ENCODE peak calls at places on chromosomes 7 and 10, in five cellular contexts. L, I, T, A and D are unnamed samples.

GRCh38 chr10:102225646-102226541 is at the start of gene ELOVL3:
- DNase-seq in T (peak), A (peak), L (peak), I (peak), D (peak)

GRCh38 chr10:110863361-110863760 is 8.4 kb upstream of the PDCD4 start:
- DNase-seq in T (no peak), L (no peak), A (no peak), I (no peak), D (no peak)

GRCh38 chr7:88759216-88759955 is at the start of gene ZNF804B:
- DNase-seq in I (peak), T (no peak), L (no peak), A (no peak), D (no peak)

GRCh38 chr7:71933426-71933825 is 478.7 kb downstream of the CALN1 start:
- DNase-seq in L (no peak), T (no peak), I (no peak), A (no peak), D (no peak)

GRCh38 chr10:91340613-91341362 is 69.4 kb upstream of the HECTD2 start:
- DNase-seq in I (no peak), A (no peak), L (peak), T (peak), D (peak)

GRCh38 chr10:56469482-56469881 is 108.4 kb upstream of the ZWINT start:
- DNase-seq in A (no peak), I (no peak), T (no peak), L (no peak), D (no peak)

GRCh38 chr10:117568226-117568625 is 25.7 kb downstream of the EMX2 start:
- DNase-seq in T (no peak), A (no peak), L (no peak), I (no peak), D (no peak)

GRCh38 chr10:101394522-101395133 is 40.7 kb downstream of the BTRC start:
- DNase-seq in L (no peak), I (no peak), A (no peak), T (no peak), D (peak)

GRCh38 chr10:50788951-50789904 is 49.5 kb downstream of the ASAH2B start:
- DNase-seq in A (no peak), T (peak), L (peak), I (no peak), D (peak)

GRCh38 chr7:82481499-82482097 is 38.0 kb upstream of the CACNA2D1 start:
- DNase-seq in T (peak), A (no peak), L (peak), I (no peak), D (peak)

GRCh38 chr10:98295401-98295811 is 27.4 kb upstream of the LOXL4 start:
- DNase-seq in A (no peak), T (no peak), L (no peak), I (no peak), D (no peak)

GRCh38 chr7:152668975-152669374 is 7.0 kb downstream of the XRCC2 start:
- DNase-seq in L (no peak), I (no peak), A (no peak), T (no peak), D (no peak)

GRCh38 chr10:35058134-35058533 is 32.0 kb downstream of the CUL2 start:
- DNase-seq in T (peak), L (peak), A (no peak), I (no peak), D (peak)

GRCh38 chr7:5470721-5471311 is 47.2 kb upstream of the TNRC18 start:
- DNase-seq in A (no peak), T (peak), L (no peak), I (peak), D (no peak)

GRCh38 chr7:2927592-2927991 is 83.5 kb upstream of the GNA12 start:
- DNase-seq in A (no peak), I (peak), L (no peak), T (no peak), D (no peak)

GRCh38 chr10:14540062-14540461 is 209.3 kb upstream of the FRMD4A start:
- DNase-seq in T (no peak), L (no peak), A (no peak), I (no peak), D (no peak)

GRCh38 chr10:119917777-119918176 is 25.2 kb downstream of the SEC23IP start:
- DNase-seq in L (peak), A (no peak), T (peak), I (no peak), D (no peak)

GRCh38 chr10:5504146-5505072 is 5.0 kb upstream of the CALML5 start:
- DNase-seq in I (no peak), L (peak), T (no peak), A (no peak), D (no peak)

GRCh38 chr7:80807166-80807900 is 111.5 kb downstream of the SEMA3C start:
- DNase-seq in T (no peak), A (no peak), I (no peak), L (no peak), D (no peak)

GRCh38 chr7:129684777-129685176 is 73.3 kb downstream of the NRF1 start:
- DNase-seq in T (no peak), L (no peak), I (no peak), A (no peak), D (no peak)

GRCh38 chr7:42014625-42015412 is 222.2 kb downstream of the GLI3 start:
- DNase-seq in L (peak), A (peak), I (no peak), T (peak), D (peak)

GRCh38 chr10:77162697-77163096 is 474.9 kb downstream of the KCNMA1 start:
- DNase-seq in I (no peak), T (peak), A (no peak), L (peak), D (peak)
- H3K27ac ChIP-seq in I (no peak), T (no peak), A (no peak), L (no peak), D (no peak)

GRCh38 chr7:22275574-22276150 is 81.3 kb downstream of the RAPGEF5 start:
- DNase-seq in L (no peak), I (no peak), A (no peak), T (no peak), D (no peak)
- H3K27ac ChIP-seq in L (no peak), I (no peak), A (no peak), T (no peak), D (no peak)

DNA sequence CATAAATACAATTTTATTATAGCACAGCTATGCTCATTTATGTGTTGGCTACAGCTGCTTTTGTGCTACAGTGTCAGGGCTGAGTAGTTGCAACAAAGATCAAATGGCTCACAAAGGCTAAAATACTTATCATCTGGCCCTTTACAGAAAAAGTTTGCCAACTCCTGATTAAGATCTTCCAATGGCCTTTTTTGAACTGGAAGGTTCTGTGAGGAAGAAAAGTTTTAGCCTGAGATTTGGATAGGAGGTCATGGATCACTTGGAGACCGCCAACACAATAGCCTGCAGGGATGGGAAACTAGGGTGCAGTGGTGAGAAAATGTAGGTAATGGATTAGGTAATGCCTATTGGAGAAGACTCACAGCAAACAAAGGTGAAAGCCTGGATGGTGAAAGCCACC is 169.8 kb downstream of the NOC3L start:
- DNase-seq in L (no peak), I (no peak), T (no peak), A (no peak), D (no peak)
- H3K27ac ChIP-seq in L (no peak), I (no peak), T (no peak), A (no peak), D (no peak)

GRCh38 chr10:1199897-1200721 is 143.9 kb downstream of the WDR37 start:
- DNase-seq in T (no peak), A (peak), L (no peak), I (no peak), D (no peak)

GRCh38 chr10:1202343-1202742 is 146.2 kb downstream of the WDR37 start:
- DNase-seq in A (no peak), T (no peak), I (no peak), L (no peak), D (no peak)

GRCh38 chr10:1199345-1199673 is 143.1 kb downstream of the WDR37 start:
- DNase-seq in I (no peak), A (peak), T (no peak), L (no peak), D (no peak)

GRCh38 chr10:1203216-1203615 is 147.0 kb downstream of the WDR37 start:
- DNase-seq in I (no peak), T (no peak), L (no peak), A (no peak), D (no peak)

DNA sequence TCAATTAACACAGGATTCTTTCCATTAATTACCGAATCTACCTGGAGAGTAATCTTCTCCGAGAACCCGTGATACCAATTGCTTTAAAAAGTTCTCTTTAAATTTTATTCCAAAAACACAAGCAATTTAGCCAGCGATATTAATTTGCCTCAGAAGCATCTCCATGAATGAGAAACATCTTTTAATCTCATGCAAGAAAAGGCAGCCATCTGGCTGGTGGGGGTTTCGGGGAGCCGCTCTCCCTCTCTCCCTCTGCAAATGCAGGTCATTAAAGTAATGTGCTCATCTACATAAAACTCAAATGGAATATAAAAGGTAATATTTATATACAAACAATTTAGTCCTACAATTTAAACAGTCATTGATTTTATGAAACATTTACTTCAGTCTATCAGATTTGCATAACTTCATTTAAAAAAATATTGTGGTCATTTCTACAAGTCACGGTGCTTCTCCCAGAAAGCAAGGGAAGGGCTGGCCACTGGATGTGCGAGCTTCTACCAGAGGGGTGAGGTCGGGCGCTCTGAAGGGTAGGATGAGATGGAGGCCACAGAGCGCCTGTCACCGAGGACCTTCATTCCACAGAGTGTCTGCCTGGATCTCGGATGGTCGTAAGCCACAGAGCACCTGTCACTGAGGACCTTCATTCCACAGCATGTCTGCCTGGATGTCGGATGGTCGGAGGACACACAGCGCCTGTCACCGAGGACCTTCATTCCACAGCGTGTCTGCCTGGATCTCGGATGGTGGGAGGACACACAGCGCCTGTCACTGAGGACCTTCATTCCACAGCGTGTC is 145.0 kb downstream of the WDR37 start:
- DNase-seq in L (no peak), I (no peak), T (no peak), A (no peak), D (no peak)
- H3K27ac ChIP-seq in L (no peak), I (no peak), T (no peak), A (no peak), D (no peak)

DNA sequence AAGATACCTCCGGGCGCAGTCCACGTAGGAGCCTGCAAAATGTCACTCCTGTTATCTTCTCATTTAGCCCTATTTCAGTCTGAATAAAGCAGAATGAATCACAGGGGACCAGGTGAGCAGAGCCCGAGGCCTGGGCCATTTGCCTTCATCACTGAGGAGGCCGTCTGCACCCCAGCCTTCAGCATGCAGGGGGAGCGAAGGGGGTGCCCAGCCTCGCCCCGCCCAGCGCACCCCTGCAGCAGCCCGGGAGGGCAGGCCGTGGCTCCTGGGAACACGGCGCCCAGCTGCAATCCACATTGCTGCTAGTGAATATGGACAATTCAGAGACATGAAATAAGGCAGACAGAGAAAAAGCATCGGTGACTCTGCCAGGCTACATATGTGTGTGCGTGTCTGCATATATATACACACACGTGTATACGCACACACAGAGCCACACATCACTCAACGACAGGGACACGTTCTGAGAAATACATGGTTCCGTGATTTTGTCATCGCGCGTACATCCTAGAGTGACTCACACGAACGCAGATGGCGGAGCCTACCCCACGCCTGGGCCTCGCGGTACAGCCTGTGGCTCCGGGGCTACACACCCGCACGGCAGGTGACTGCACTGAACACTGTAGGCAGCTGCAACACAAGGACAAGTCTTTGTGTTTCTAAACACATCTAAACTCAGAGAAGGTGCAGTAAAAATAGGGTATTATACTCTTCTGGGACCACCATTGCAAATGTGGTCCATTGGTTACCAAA is 15.2 kb upstream of the ELFN1 start:
- DNase-seq in A (no peak), L (no peak), T (no peak), I (no peak), D (no peak)
- H3K27ac ChIP-seq in A (no peak), L (no peak), T (no peak), I (no peak), D (no peak)

DNA sequence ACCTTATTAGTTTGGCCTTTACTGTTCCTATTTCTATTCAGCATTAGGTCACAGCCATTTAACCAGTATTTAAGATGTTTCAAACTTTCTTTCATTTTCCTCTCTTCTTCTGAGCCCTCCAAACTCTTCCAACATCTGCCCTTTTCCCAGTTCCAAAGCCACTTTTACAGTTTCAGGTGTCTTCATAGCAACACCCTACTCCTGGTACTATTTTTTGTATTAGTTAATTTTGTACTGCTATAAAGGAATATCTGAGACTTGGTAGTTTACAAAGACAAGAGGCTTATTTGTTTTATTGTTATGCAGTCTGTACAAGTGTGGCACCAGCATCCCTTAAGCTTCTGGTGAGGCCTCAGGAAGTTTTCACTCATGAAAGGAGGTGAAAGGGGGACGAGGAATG is 886.0 kb upstream of the GHITM start:
- DNase-seq in A (no peak), T (no peak), L (no peak), I (no peak), D (no peak)
- H3K27ac ChIP-seq in A (no peak), T (no peak), L (no peak), I (no peak), D (no peak)

GRCh38 chr7:30168800-30169584 is 34.2 kb downstream of the MTURN start:
- DNase-seq in A (no peak), I (no peak), T (peak), L (peak), D (peak)

GRCh38 chr7:30170460-30171197 is 35.8 kb downstream of the MTURN start:
- DNase-seq in T (no peak), I (no peak), L (no peak), A (no peak), D (no peak)

GRCh38 chr7:30171753-30172447 is 37.1 kb downstream of the MTURN start:
- DNase-seq in T (no peak), I (no peak), A (no peak), L (peak), D (peak)

GRCh38 chr7:30166841-30167235 is 32.1 kb downstream of the MTURN start:
- DNase-seq in I (no peak), A (no peak), L (no peak), T (no peak), D (no peak)

DNA sequence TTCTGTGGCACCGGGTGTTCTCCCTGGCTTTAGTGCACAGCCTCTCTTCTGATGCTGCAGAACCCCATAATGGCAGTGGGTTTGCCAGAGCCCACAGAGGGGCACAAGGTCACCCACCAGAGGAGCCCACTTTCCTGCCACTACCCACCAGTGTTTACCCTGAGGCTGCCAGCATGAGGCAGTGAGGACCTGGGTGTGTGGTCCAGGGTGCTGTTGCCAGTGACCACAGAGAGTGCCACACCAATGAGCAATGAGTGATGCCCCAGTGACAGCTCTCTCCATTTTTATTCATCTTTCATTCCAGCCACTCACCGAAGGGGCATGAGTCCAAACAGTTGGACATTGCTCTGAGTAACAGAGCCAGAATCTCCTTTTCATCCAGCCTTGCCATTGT is 34.8 kb downstream of the MTURN start:
- DNase-seq in T (no peak), A (no peak), I (no peak), L (peak), D (no peak)
- H3K27ac ChIP-seq in T (peak), A (peak), I (no peak), L (peak), D (peak)